ENCODE peak calls at places on chromosome 17, in seven cellular contexts. U, T, P, O, A, S and H are unnamed samples. For H3K9me3, the result is how much of the 10 kb centered on the place peaks cover.

GRCh38 chr17:80970762-80971703 is 20.6 kb upstream of the CHMP6 start:
- DNase-seq in T (peak), P (no peak), U (no peak), S (no peak), O (no peak), A (no peak), H (no peak)

GRCh38 chr17:66686601-66687000 is 148.3 kb upstream of the CACNG5 start:
- DNase-seq in T (no peak), A (no peak), P (no peak), O (no peak), S (no peak), U (no peak), H (no peak)

GRCh38 chr17:34990921-34991365 is 10.6 kb downstream of the LIG3 start:
- DNase-seq in A (peak), T (no peak), S (no peak), U (no peak), O (no peak), P (peak), H (no peak)

GRCh38 chr17:18018411-18018921 is 20.5 kb downstream of the ATPAF2 start:
- DNase-seq in S (no peak), A (no peak), U (no peak), P (no peak), T (no peak), O (no peak), H (no peak)

GRCh38 chr17:13384626-13385025 is 217.1 kb downstream of the HS3ST3A1 start:
- DNase-seq in O (no peak), T (no peak), U (no peak), P (no peak), S (no peak), A (no peak), H (no peak)

GRCh38 chr17:75487351-75488070 is 27.8 kb downstream of the CASKIN2 start:
- DNase-seq in T (peak), O (no peak), A (no peak), P (no peak), U (no peak), S (peak), H (no peak)

GRCh38 chr17:49676276-49676868 is 1.5 kb downstream of the SPOP start:
- DNase-seq in S (no peak), O (no peak), A (peak), U (no peak), P (no peak), T (no peak), H (no peak)

GRCh38 chr17:29048440-29049360 is 5.8 kb downstream of the PIPOX start:
- DNase-seq in P (no peak), O (no peak), U (no peak), T (no peak), A (peak), S (no peak), H (no peak)

GRCh38 chr17:74417178-74418045 is 14.5 kb upstream of the GPRC5C start:
- DNase-seq in O (no peak), P (peak), S (no peak), A (no peak), T (peak), U (no peak), H (no peak)

GRCh38 chr17:64437944-64438525 is 10.9 kb upstream of the MILR1 start:
- DNase-seq in S (no peak), A (no peak), O (no peak), U (no peak), T (no peak), P (no peak), H (no peak)
- H3K9me3 ChIP-seq in S (under half), A (under half), O (under half), U (under half), T (under half), P (under half), H (under half)

GRCh38 chr17:26792486-26792885 is 501.4 kb upstream of the WSB1 start:
- DNase-seq in P (no peak), T (no peak), U (no peak), S (no peak), O (no peak), A (peak), H (no peak)
- H3K9me3 ChIP-seq in P (under half), T (half or more), U (under half), S (half or more), O (under half), A (under half), H (under half)

DNA sequence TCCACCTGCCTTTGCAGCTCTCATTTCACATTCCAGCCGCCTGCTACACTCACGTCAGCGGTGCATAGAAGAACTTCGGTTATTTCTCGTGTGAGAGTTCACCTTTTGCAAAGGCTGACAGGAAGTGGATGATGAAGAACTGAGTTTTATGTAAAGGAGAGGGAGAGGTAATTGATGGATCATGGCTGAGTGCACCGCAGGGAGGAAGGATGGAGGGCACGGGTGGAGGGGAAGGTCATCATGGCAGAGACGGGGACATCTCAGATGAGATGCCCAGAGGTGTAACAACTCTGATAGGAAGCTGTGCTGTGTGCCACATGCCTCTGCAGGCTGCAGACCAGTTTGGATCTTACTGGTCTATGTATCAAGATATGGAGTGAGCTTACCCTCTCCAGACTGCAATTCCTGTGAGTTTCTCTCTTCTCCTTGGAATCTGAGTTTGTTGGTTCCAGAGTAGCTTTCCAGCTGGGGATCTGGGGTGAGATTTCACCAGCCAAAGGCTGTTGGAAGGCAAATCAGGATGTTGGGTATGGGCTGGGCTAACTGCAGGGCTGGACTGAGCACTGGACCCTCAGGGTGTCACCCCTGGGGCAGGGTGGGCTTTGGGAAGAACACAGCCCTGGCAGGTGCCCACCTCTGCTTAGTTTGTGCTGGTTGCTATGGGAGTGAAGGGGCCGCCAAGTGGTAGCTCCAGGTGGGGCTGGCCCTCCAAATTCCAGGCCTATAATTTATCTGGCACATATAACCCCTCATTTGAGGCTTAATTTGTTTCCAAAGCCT is 777.0 kb downstream of the KCNJ18 start:
- DNase-seq in S (no peak), T (no peak), P (no peak), U (no peak), A (no peak), O (no peak), H (no peak)
- H3K9me3 ChIP-seq in S (under half), T (under half), P (under half), U (under half), A (under half), O (under half), H (under half)

DNA sequence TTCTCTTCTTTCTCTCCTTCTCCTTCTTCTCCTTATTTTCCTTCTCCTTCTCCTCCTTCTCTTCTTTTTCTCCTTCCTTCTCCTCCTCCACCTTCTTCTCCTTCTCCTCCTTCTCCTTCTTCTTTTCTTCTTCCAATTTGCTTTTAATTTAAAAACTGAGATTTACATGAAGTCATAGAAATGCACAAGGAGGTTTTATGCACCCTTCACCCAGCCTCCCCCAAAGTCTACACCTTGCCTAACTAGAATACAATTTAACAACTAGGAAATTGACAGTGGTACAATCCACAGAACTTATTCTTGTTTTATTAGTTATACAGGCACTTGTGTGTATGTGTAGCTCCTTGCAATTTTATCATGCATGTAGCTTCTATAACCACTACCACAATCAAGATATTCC is 826.7 kb downstream of the KCNJ2 start:
- DNase-seq in U (no peak), P (no peak), T (no peak), A (no peak), O (no peak), S (no peak), H (no peak)
- H3K9me3 ChIP-seq in U (under half), P (under half), T (under half), A (under half), O (under half), S (under half), H (under half)

GRCh38 chr17:70327723-70328122 is 158.4 kb downstream of the KCNJ2 start:
- DNase-seq in U (no peak), A (no peak), P (no peak), T (no peak), S (no peak), O (no peak), H (no peak)
- H3K9me3 ChIP-seq in U (under half), A (under half), P (under half), T (under half), S (under half), O (under half), H (under half)

GRCh38 chr17:45031231-45032149 is 19.9 kb downstream of the DCAKD start:
- DNase-seq in U (no peak), O (no peak), T (no peak), P (no peak), S (no peak), A (no peak), H (no peak)
- H3K9me3 ChIP-seq in U (under half), O (under half), T (under half), P (under half), S (under half), A (under half), H (under half)

GRCh38 chr17:11772031-11772430 is 173.8 kb downstream of the DNAH9 start:
- DNase-seq in A (no peak), O (no peak), U (no peak), P (no peak), S (no peak), T (no peak), H (no peak)

GRCh38 chr17:11768981-11769380 is 170.7 kb downstream of the DNAH9 start:
- DNase-seq in A (no peak), T (no peak), P (no peak), O (no peak), S (no peak), U (no peak), H (no peak)

GRCh38 chr17:11768106-11768505 is 169.8 kb downstream of the DNAH9 start:
- DNase-seq in S (no peak), O (no peak), T (no peak), U (no peak), P (no peak), A (no peak), H (no peak)
- H3K9me3 ChIP-seq in S (under half), O (under half), T (under half), U (under half), P (under half), A (under half), H (under half)